ENCODE peak calls at places on chromosomes 4 and X, in ten cellular contexts. C is breast epithelium, L is endodermal cell, P is left ventricle myocardium inferior, Q is ovary, V is uterus, K is fibroblast of lung, B is pancreas, M is Peyer's patch, Z is tibial nerve. I is an unnamed sample. For H3K27me3 and H3K4me1, the result is how much of the 10 kb centered on the place peaks cover.

GRCh38 chr4:141387299-141387698 is 166.6 kb downstream of the ZNF330 start:
- DNase-seq in C (no peak), L (no peak), P (no peak), Q (no peak), V (no peak), K (no peak), B (no peak), M (no peak), Z (no peak), I (no peak)

GRCh38 chrX:150291014-150291413 is 72.1 kb upstream of the MAMLD1 start:
- DNase-seq in C (peak), L (peak), P (no peak), Q (no peak), V (no peak), K (no peak), B (no peak), M (no peak), Z (no peak), I (no peak)

GRCh38 chr4:168507178-168507577 is 10.3 kb downstream of the PALLD start:
- DNase-seq in C (no peak), L (no peak), P (no peak), Q (no peak), V (no peak), K (no peak), B (no peak), M (no peak), Z (no peak), I (no peak)

GRCh38 chr4:87521757-87522374 is 7.3 kb downstream of the SPARCL1 start:
- DNase-seq in C (no peak), L (no peak), P (no peak), Q (no peak), V (no peak), K (peak), B (no peak), M (no peak), Z (no peak), I (no peak)

GRCh38 chrX:110407910-110408545 is 49.4 kb downstream of the RTL9 start:
- DNase-seq in C (peak), L (peak), P (no peak), Q (peak), V (no peak), K (peak), B (no peak), M (peak), Z (no peak), I (peak)

GRCh38 chrX:68718443-68718820 is 71.0 kb downstream of the STARD8 start:
- DNase-seq in C (no peak), L (no peak), P (no peak), Q (no peak), V (no peak), K (no peak), B (no peak), M (no peak), Z (no peak), I (no peak)

GRCh38 chrX:154298312-154298711 is 2.7 kb downstream of the TKTL1 start:
- DNase-seq in C (no peak), L (no peak), P (no peak), Q (no peak), V (no peak), K (no peak), B (no peak), M (peak), Z (no peak), I (no peak)

GRCh38 chr4:110501826-110502225 is 25.9 kb downstream of the ENPEP start:
- DNase-seq in C (no peak), L (no peak), P (no peak), Q (no peak), V (no peak), K (peak), B (no peak), M (no peak), Z (no peak), I (no peak)

GRCh38 chrX:108072746-108073145 is 18.6 kb downstream of the PSMD10 start:
- DNase-seq in C (no peak), L (no peak), P (no peak), Q (no peak), V (no peak), K (peak), B (no peak), M (no peak), Z (no peak), I (no peak)

GRCh38 chrX:150362599-150363481 is at the start of gene MAMLD1:
- DNase-seq in C (peak), L (peak), P (peak), Q (peak), V (peak), K (peak), B (peak), M (peak), Z (peak), I (no peak)

GRCh38 chrX:139924696-139925094 is 8.2 kb downstream of the ATP11C start:
- DNase-seq in C (no peak), L (no peak), P (no peak), Q (no peak), V (no peak), K (peak), B (no peak), M (no peak), Z (no peak), I (no peak)

GRCh38 chr4:26020083-26020668 is 106.2 kb downstream of the SMIM20 start:
- DNase-seq in C (no peak), L (no peak), P (no peak), Q (no peak), V (no peak), K (peak), B (no peak), M (no peak), Z (no peak), I (no peak)

GRCh38 chr4:25014965-25015506 is 15.7 kb downstream of the LGI2 start:
- DNase-seq in C (no peak), L (no peak), P (no peak), Q (no peak), V (no peak), K (no peak), B (no peak), M (no peak), Z (no peak), I (no peak)

GRCh38 chr4:123415977-123416376 is 19.4 kb downstream of the SPRY1 start:
- DNase-seq in C (no peak), L (no peak), P (no peak), Q (no peak), V (no peak), K (no peak), B (no peak), M (no peak), Z (no peak), I (no peak)

GRCh38 chrX:37349131-37350033 is at the start of gene PRRG1:
- DNase-seq in C (peak), L (peak), P (peak), Q (peak), V (peak), K (peak), B (peak), M (no peak), Z (peak), I (no peak)

GRCh38 chrX:34873500-34874225 is 68.9 kb upstream of the FAM47B start:
- DNase-seq in C (no peak), L (no peak), P (no peak), Q (no peak), V (no peak), K (peak), B (no peak), M (no peak), Z (no peak), I (no peak)

GRCh38 chr4:89800527-89801103 is 36.3 kb downstream of the SNCA start:
- DNase-seq in C (no peak), L (no peak), P (no peak), Q (no peak), V (no peak), K (no peak), B (no peak), M (no peak), Z (no peak), I (no peak)

DNA sequence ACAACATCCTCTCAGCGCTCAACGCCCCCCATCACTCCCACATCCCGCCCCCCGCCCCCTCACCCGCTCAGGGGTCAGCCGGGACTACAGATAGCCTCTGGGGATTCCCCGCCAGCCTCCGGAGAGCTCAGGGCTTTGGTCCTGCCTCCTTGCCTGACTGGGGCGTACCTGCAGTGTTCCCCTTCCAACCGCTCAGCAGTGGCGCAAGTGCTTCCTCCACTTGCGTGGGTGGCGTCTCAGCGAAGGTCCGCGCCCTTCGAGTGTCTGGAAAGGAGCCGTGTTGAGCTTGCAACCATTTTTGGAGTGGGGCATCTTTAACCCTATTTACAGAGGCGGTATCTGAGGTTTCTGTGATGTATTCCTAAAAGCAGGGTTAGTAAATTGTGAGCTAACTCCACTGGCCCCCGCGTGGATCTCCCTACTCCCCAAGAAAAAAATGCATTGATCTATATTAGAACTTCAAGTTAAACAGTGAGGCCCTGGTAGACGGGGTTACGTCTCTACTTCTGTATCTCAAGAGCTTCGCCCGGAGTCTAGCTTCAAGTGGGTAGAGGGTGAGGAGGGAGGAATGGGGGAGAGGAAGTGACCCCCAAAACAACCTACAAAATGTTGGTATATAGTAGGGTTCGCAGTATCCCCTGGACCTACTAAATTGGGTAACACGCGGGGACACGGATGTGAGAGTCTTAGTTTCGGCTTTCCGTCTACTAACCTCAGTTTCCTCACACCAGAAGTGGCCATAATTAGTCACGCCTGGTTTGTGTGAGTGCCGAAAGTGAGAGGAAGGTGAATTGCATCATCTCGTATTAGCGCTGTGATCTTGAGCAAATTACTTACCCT is 16.1 kb downstream of the NKX3-2 start:
- DNase-seq in C (no peak), L (no peak), P (no peak), Q (no peak), V (no peak), K (no peak), B (peak), M (no peak), Z (no peak), I (no peak)
- H3K27me3 ChIP-seq in C (under half), L (half or more), P (half or more), Q (under half), V (under half), K (half or more), B (under half), M (under half), Z (under half), I (under half)

DNA sequence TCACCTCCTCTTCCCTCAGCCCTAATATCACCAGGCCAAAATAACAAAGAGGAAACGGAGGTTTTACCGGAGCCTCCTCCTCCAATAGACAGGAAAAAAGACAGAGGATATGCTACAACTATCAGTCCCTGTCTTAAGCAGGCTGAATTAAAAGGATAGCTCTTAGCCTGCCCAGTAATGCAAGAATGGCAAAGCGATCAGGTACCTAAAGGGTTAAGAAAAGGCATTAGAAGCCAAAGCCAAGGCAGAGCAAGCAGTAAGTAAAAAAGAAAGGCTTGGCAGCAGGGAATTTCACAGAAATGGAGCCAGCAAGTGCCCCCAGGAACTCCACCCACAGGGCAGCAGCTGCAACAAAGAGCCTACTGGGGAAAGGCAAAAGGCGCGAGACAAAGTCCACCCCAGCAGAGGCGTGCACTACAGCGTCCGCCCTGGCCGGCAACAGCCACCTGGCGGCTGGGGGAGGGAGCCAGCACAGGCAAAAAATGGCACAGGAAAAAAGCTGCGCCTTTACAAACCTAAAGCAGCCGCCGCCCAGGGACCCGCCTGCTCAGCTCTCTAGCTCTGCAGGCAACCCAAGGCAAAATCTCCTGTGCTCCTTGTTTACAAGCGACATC is 220.6 kb upstream of the ZC4H2 start:
- DNase-seq in C (no peak), L (peak), P (no peak), Q (no peak), V (no peak), K (no peak), B (peak), M (no peak), Z (peak), I (no peak)
- TF ChIP-seq CTCF in C (no peak), L (peak), P (no peak), Q (no peak), V (no peak), K (no peak), B (peak), M (peak), Z (peak), I (no peak)

DNA sequence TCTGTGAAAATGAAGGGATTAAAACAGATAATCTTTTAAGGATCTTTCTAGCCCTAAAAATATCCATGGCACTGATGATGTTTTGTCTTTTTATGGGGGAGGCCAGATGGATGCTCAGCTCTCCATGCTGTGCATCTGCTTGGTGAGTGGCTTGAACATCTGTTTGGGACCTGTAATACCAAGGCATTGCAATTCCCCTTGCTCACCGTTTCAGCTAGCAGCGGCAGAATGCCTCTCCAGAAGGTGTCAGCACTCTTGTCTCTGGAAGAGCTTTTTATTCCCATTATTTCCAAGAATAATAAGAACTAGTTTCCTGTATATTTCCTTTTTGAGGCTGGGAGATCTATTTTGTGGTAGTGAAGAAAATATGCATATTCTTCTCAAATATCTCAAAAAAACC is 151.9 kb upstream of the ANK2 start:
- DNase-seq in C (no peak), L (no peak), P (no peak), Q (no peak), V (no peak), K (no peak), B (no peak), M (no peak), Z (no peak), I (no peak)
- H3K4me1 ChIP-seq in C (under half), L (under half), P (under half), Q (under half), V (under half), K (under half), B (under half), M (under half), Z (under half), I (under half)

DNA sequence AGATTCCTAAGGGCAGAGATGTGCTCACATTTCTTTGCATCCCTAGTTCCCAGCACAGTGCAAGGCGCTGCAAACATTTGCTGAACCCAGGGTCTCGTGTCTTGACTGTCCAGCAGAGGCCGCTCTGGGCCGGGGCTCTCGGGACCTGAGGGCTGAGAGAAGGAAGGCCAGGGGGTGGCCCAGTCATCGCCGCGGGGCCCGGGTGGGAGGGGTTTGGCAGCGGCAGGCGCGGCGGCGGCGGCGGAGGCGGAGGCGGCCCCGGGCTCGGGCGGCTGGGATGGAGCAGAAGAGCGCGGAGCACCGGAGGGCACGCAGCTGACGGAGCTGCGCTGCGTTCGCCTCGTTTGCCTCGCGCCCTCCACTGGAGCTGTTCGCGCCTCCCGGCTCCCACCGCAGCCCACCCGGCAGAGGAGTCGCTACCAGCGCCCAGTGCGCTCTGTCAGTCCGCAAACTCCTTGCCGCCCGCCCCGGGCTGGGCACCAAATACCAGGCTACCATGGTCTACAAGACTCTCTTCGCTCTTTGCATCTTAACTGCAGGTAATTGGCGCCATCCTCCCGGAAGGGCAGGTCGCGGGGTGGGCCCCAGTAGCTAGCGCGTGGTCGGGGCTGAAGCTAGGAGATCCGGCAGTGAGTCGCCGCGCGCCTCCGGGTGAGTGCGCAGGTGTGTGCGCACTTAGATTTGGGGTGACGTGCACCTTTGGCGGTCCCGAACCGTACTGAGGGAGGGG is at the start of gene PARM1:
- DNase-seq in C (peak), L (peak), P (peak), Q (peak), V (peak), K (peak), B (peak), M (peak), Z (peak), I (no peak)
- H3K27me3 ChIP-seq in C (under half), L (half or more), P (under half), Q (under half), V (under half), K (under half), B (under half), M (under half), Z (under half), I (under half)

GRCh38 chrX:2502120-2502667 is 1.4 kb upstream of the DHRSX start:
- DNase-seq in C (no peak), L (no peak), P (no peak), Q (peak), V (no peak), K (no peak), B (no peak), M (no peak), Z (no peak), I (no peak)
- TF ChIP-seq CTCF in C (no peak), L (no peak), P (no peak), Q (no peak), V (no peak), K (no peak), B (no peak), M (no peak), Z (no peak), I (no peak)

GRCh38 chr4:158169931-158170690 is 2.7 kb downstream of the GASK1B start:
- DNase-seq in C (no peak), L (no peak), P (no peak), Q (no peak), V (no peak), K (peak), B (no peak), M (no peak), Z (no peak), I (no peak)
- H3K4me1 ChIP-seq in C (under half), L (under half), P (half or more), Q (under half), V (under half), K (under half), B (under half), M (under half), Z (under half), I (under half)

I was measured in CD8-positive, alpha-beta T cell.